ENCODE peak calls at places on chromosomes 1 and 21, in ten cellular contexts. M is CD8-positive, alpha-beta T cell; D is GM06990; V is progenitor cell of endocrine pancreas; B is HepG2; L is nephron progenitor cell; J is sigmoid colon; R is WTC11; X is right atrium auricular region; Z is mucosa of descending colon. O is an unnamed sample.

GRCh38 chr1:46646331-46646730 is 21.8 kb downstream of the ATPAF1 start:
- DNase-seq in M (no peak), B (no peak), J (no peak), R (no peak), L (no peak), Z (no peak), D (no peak), V (no peak), X (no peak), O (no peak)

GRCh38 chr21:44925027-44925755 is 4.5 kb upstream of the ITGB2 start:
- DNase-seq in B (no peak), M (no peak), L (no peak), J (no peak), Z (no peak), R (no peak), V (no peak), D (no peak), X (no peak), O (no peak)

GRCh38 chr1:224509881-224510280 is 75.3 kb upstream of the WDR26 start:
- DNase-seq in D (no peak), Z (no peak), J (no peak), R (no peak), B (no peak), X (no peak), V (no peak), L (no peak), M (no peak), O (no peak)

GRCh38 chr1:209879539-209879938 is 51.8 kb downstream of the UTP25 start:
- DNase-seq in V (no peak), J (no peak), X (no peak), D (no peak), Z (no peak), R (no peak), M (no peak), L (no peak), B (peak), O (no peak)

GRCh38 chr21:38170283-38170682 is 86.5 kb upstream of the KCNJ15 start:
- DNase-seq in R (peak), B (no peak), X (no peak), V (no peak), Z (no peak), J (no peak), D (no peak), L (peak), M (no peak), O (peak)

GRCh38 chr1:198771562-198772153 is 132.8 kb downstream of the PTPRC start:
- DNase-seq in L (peak), X (no peak), D (peak), V (no peak), R (no peak), Z (no peak), J (no peak), M (no peak), B (peak), O (peak)

GRCh38 chr1:234545512-234546386 is 64.2 kb downstream of the IRF2BP2 start:
- DNase-seq in R (no peak), M (no peak), L (no peak), J (peak), D (no peak), Z (no peak), V (no peak), B (peak), X (no peak), O (no peak)

GRCh38 chr1:213201380-213202155 is 150.5 kb downstream of the RPS6KC1 start:
- DNase-seq in M (no peak), B (no peak), L (no peak), V (no peak), X (no peak), D (no peak), J (no peak), R (no peak), Z (no peak), O (no peak)

GRCh38 chr1:224579526-224579925 is 36.6 kb upstream of the CNIH3 start:
- DNase-seq in V (no peak), L (no peak), M (no peak), D (no peak), J (no peak), Z (no peak), R (no peak), X (no peak), B (no peak), O (no peak)

GRCh38 chr1:224356685-224357625 is at the start of gene CNIH4:
- DNase-seq in B (peak), L (peak), R (peak), J (peak), M (peak), X (peak), V (peak), Z (peak), D (peak), O (peak)

GRCh38 chr1:175539986-175540385 is 203.4 kb downstream of the TNR start:
- DNase-seq in J (no peak), X (no peak), D (no peak), V (no peak), R (no peak), M (no peak), L (no peak), Z (no peak), B (no peak), O (no peak)

GRCh38 chr1:42456754-42457089 is 379 bp downstream of the PPCS start:
- DNase-seq in J (peak), L (no peak), Z (peak), V (no peak), D (no peak), R (no peak), B (peak), X (no peak), M (peak), O (no peak)

GRCh38 chr1:24507423-24507804 is 4.8 kb downstream of the RCAN3 start:
- DNase-seq in D (no peak), B (no peak), V (no peak), M (no peak), R (no peak), J (no peak), L (no peak), Z (no peak), X (no peak), O (no peak)

GRCh38 chr21:41874611-41875010 is 4.5 kb downstream of the PRDM15 start:
- DNase-seq in J (no peak), L (no peak), V (no peak), Z (no peak), X (no peak), R (no peak), D (no peak), B (no peak), M (no peak), O (no peak)

GRCh38 chr21:41871302-41872030 is 7.7 kb downstream of the PRDM15 start:
- DNase-seq in J (no peak), X (no peak), Z (no peak), M (no peak), V (no peak), L (no peak), R (no peak), B (no peak), D (no peak), O (no peak)

GRCh38 chr21:41875086-41875485 is 4.1 kb downstream of the PRDM15 start:
- DNase-seq in M (no peak), B (no peak), Z (no peak), R (no peak), X (no peak), V (no peak), J (no peak), L (no peak), D (no peak), O (no peak)

GRCh38 chr21:41873426-41873825 is 5.7 kb downstream of the PRDM15 start:
- DNase-seq in M (no peak), D (no peak), R (no peak), X (no peak), J (no peak), Z (no peak), V (no peak), B (no peak), L (no peak), O (no peak)

DNA sequence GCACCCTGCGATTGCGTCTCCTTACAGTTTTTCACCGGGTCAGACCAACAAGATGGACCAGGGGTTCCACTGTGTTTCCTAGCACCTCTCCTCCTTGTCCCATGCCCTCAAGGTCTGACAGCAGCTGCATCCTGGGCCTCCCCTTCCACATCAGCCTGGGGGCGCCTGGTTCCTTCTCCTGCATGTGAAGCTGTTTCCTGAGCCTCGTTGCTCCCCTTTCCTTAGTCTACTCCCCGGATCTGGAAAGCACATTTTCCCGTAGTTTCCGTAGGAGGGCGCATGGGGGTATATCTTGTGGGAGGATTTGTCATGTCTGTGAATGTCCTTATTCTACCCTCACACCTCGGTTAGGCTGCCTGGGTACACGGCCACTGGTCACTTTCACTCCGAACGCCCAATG is 6.1 kb downstream of the PRDM15 start:
- DNase-seq in X (no peak), L (no peak), R (peak), M (no peak), V (no peak), D (no peak), Z (no peak), J (no peak), B (no peak), O (no peak)
- TF ChIP-seq CTCF in X (no peak), L (no peak), R (peak), M (no peak), V (no peak), D (no peak), Z (no peak), J (no peak), B (no peak), O (no peak)

GRCh38 chr21:26912466-26912865 is 54.4 kb downstream of the ADAMTS5 start:
- DNase-seq in V (no peak), R (no peak), B (no peak), L (no peak), Z (no peak), X (no peak), J (no peak), D (no peak), M (no peak), O (no peak)

GRCh38 chr21:26909972-26910371 is 56.9 kb downstream of the ADAMTS5 start:
- DNase-seq in M (no peak), Z (no peak), L (peak), J (no peak), X (no peak), V (no peak), B (no peak), D (no peak), R (peak), O (peak)
- TF ChIP-seq CTCF in M (no peak), Z (no peak), L (peak), J (no peak), X (no peak), V (peak), B (no peak), D (no peak), R (no peak), O (peak)

GRCh38 chr1:179025125-179025974 is at the start of gene FAM20B:
- DNase-seq in V (peak), M (peak), B (peak), Z (peak), X (peak), J (peak), D (peak), L (peak), R (peak), O (peak)
- TF ChIP-seq CTCF in V (no peak), M (no peak), B (no peak), Z (no peak), X (no peak), J (no peak), D (no peak), L (no peak), R (no peak), O (no peak)

GRCh38 chr1:15326691-15327530 is 79.9 kb downstream of the FHAD1 start:
- DNase-seq in R (no peak), D (no peak), V (no peak), M (no peak), L (peak), B (no peak), X (no peak), Z (no peak), J (no peak), O (no peak)

GRCh38 chr1:15323989-15324866 is 77.2 kb downstream of the FHAD1 start:
- DNase-seq in L (peak), D (no peak), B (no peak), R (no peak), Z (no peak), M (no peak), X (no peak), J (no peak), V (no peak), O (no peak)

GRCh38 chr1:15324867-15325335 is 77.9 kb downstream of the FHAD1 start:
- DNase-seq in R (no peak), J (no peak), Z (no peak), V (no peak), B (no peak), L (no peak), D (no peak), M (no peak), X (no peak), O (no peak)

GRCh38 chr1:15323351-15323988 is 76.4 kb downstream of the FHAD1 start:
- DNase-seq in X (peak), D (no peak), J (peak), B (peak), V (peak), L (peak), Z (peak), R (peak), M (peak), O (peak)

DNA sequence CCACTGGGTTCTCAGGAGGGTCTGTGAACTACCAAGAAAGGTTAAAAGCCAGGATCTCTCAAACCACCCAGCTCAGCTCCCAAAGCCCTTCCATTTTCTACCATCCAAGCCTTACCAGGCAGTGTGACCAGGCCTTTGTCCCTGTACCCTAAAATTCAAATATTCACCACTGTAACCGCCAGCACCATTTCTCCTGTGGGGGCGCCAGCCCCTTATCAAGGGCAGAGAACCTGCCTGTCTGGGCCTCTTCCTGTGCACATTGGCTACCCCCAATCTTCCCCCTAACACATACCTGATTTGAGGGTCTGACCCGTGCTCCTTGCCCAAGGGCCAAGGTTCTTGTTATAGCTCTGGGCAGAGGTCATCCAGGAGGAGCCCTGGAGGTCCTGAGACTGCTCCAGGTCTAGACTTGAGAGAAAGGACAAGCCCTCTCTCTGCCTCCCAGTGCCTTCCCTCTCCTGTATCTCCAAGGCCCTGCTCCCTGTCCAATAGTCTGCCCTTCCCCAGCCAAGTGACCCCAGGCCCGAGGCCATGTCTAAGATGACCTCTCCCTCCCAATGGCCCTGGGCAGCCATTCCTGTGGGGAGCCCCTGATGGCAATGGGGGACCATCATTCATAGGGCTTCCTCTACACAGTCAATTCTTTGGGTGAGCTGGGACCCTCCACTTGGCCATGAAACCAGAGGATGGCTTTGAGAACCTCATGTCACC is 78.5 kb downstream of the FHAD1 start:
- DNase-seq in B (no peak), M (no peak), D (no peak), V (no peak), X (no peak), L (no peak), J (no peak), Z (no peak), R (peak), O (no peak)
- TF ChIP-seq CTCF in B (peak), M (no peak), D (peak), V (no peak), X (no peak), L (no peak), J (no peak), Z (no peak), R (no peak), O (no peak)

DNA sequence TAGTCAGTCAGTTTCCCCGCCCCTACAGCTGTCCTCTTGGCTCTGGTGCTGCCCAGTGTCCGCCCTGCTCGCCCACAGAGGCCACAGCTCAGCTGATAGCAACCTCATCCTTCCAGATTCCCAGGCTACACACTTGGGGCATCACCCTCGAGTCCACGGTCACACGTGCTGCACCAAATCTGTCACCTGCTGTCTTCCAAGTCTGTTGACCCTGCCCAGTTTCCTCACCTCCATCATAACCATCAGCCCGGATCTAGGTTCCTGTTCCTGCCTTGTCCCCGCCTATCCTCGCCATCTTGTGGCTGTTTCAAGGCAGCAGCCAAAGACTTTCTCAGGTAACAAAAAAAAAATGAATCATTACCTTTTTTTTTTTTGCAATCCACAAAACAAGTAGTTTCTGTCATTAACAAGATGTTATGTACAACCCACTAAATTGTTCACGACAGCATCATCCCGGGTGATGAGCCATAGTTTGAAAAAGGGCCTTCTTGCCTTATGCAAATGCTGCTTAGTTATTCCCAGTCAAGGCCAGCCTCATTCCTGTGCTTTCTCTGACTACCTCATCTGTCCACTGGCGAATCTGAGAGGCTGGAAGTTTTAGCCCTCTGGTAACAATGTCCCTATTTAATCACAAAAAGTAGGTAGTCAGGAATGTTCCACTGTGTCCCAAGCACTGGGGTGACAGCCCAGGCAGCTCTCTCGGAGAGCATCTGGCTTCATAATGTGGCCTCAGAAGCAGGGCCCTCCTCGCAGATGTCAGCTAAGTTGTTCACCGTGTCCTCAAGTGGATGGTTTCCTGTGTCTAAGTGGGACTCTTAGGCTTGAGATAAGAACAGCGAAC is 4.9 kb upstream of the MIIP start:
- DNase-seq in R (no peak), J (no peak), B (no peak), L (no peak), X (no peak), Z (no peak), M (no peak), V (no peak), D (no peak), O (no peak)
- TF ChIP-seq CTCF in R (no peak), J (no peak), B (peak), L (no peak), X (no peak), Z (no peak), M (no peak), V (no peak), D (peak), O (no peak)

DNA sequence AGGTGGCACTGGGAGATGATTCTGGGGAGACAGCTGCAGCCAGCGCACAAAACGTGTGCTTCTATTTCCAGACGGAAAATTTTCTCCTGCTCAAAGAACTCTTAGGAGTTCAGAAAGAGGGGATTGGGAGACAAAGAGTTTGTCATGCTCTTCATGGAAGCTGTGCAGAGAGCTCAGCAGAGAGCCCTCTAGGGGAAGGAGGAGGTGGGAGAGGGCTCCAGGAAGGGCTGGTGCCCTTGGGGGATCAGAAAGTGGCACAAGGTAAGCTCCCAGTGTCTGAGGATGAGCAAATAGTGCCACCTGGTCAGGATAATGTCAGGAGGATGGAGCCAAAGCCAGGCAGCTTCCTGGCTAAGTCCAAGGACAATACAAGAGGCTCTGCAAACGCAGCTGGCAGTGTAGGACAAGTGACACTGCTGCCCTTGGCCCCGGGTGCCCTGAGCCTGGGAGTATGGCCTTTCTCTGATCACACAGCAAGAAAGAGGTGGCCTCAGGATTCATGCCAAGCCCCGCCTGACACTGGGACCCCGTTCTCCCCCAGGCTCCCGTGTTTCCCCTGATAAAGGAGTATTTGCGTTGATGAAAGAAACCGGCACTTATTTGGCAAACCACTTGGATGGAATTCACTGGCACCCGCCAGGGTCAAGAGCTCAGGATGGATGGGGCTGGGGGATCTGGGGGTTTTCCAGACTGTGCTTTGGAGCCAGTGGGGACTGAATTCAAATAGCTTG is 254.0 kb downstream of the PTPRU start:
- DNase-seq in L (no peak), D (no peak), X (peak), Z (no peak), B (no peak), V (no peak), J (peak), M (no peak), R (no peak), O (no peak)
- TF ChIP-seq CTCF in L (no peak), D (no peak), X (no peak), Z (no peak), B (peak), V (peak), J (no peak), M (no peak), R (no peak), O (no peak)

DNA sequence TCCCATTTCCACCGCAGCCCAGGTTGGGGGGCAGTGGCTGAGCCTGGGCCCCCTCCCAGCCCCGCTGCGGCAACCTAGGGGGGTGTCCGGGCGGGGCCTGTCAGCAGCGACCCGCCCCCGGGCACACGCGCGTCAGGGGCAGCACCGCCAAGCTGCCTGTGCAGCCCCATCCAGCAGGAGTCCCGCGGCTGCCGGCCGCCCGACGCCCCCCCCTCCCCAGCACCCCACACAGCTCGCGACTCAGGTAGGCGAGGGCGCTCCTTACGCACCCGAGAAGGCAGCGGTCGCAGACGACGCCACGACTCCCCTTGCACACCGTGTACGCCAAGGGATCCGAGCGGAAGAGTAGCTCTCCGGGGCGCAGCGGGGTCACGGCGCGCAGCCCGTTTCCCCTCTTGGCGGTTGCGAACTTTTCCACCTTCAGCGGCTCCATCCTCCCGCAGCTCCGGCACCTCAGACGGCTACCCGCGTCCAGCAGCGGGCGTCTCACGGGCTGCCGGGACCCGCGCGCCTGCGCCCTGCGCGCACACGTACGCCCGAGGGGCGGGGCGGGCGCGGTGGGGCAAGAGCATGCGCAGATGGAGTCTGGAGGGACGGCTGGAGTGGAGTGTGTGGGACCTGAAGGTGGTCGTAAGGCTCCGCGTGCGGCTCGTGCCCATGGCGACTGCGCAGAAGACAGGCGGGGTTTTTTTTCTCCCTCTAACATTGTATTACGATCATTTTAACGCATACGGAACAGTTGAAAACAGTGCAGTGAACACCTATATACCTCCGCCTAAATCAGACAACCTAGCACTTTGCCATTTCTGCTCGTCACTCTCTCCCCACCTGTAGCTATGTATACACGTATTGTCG is at the start of gene SMYD3:
- DNase-seq in R (peak), L (peak), Z (peak), D (peak), X (no peak), B (peak), J (peak), M (peak), V (peak), O (peak)
- TF ChIP-seq CTCF in R (no peak), L (no peak), Z (no peak), D (peak), X (peak), B (peak), J (peak), M (no peak), V (peak), O (no peak)